ENCODE peak calls at places on chromosomes 3 and 15, in five cellular contexts. O is LNCaP clone FGC; B is cardiac fibroblast; K is naive thymus-derived CD4-positive, alpha-beta T cell; H is GM23338. F is an unnamed sample.

GRCh38 chr3:84742915-84743314 is 215.9 kb upstream of the CADM2 start:
- DNase-seq in O (no peak), B (no peak), K (no peak), H (no peak), F (no peak)

GRCh38 chr15:75836953-75837321 is 6.3 kb upstream of the UBE2Q2 start:
- DNase-seq in O (no peak), B (peak), K (no peak), H (no peak), F (peak)

GRCh38 chr3:41991399-41991798 is 29.5 kb upstream of the ULK4 start:
- DNase-seq in O (no peak), B (no peak), K (no peak), H (no peak), F (no peak)

GRCh38 chr3:52534281-52535183 is 875 bp upstream of the NT5DC2 start:
- DNase-seq in O (no peak), B (peak), K (no peak), H (peak), F (peak)

GRCh38 chr3:187783098-187783497 is 37.8 kb upstream of the BCL6 start:
- DNase-seq in O (peak), B (peak), K (no peak), H (no peak), F (peak)

GRCh38 chr3:131807822-131808221 is 227.0 kb downstream of the CPNE4 start:
- DNase-seq in O (no peak), B (no peak), K (no peak), H (no peak), F (no peak)

GRCh38 chr15:70095387-70096214 is 2.1 kb downstream of the TLE3 start:
- DNase-seq in O (no peak), B (no peak), K (peak), H (peak), F (no peak)

GRCh38 chr3:146747928-146748327 is 142.8 kb upstream of the PLSCR5 start:
- DNase-seq in O (no peak), B (peak), K (no peak), H (peak), F (peak)

GRCh38 chr3:55177749-55178148 is 249.9 kb upstream of the LRTM1 start:
- DNase-seq in O (no peak), B (peak), K (no peak), H (no peak), F (no peak)

GRCh38 chr3:49013738-49014660 is 4.4 kb downstream of the DALRD3 start:
- DNase-seq in O (no peak), B (peak), K (no peak), H (peak), F (peak)

GRCh38 chr3:173644086-173645082 is 246.8 kb downstream of the NLGN1 start:
- DNase-seq in O (no peak), B (no peak), K (no peak), H (no peak), F (no peak)

GRCh38 chr3:73502609-73503560 is 121.9 kb downstream of the PDZRN3 start:
- DNase-seq in O (no peak), B (peak), K (peak), H (peak), F (peak)

GRCh38 chr15:100373037-100373896 is 31.5 kb upstream of the ADAMTS17 start:
- DNase-seq in O (no peak), B (no peak), K (no peak), H (no peak), F (no peak)

GRCh38 chr15:85318048-85318731 is 62.2 kb upstream of the AKAP13 start:
- DNase-seq in O (no peak), B (peak), K (no peak), H (no peak), F (peak)

GRCh38 chr15:89665449-89666146 is 10.3 kb upstream of the KIF7 start:
- DNase-seq in O (no peak), B (peak), K (no peak), H (peak), F (peak)

GRCh38 chr3:99505646-99506269 is 132.6 kb upstream of the COL8A1 start:
- DNase-seq in O (no peak), B (peak), K (no peak), H (no peak), F (peak)

GRCh38 chr3:190855151-190855550 is 7.3 kb downstream of the GMNC start:
- DNase-seq in O (no peak), B (no peak), K (no peak), H (peak), F (no peak)

GRCh38 chr3:143329567-143330164 is 210.1 kb downstream of the CHST2 start:
- DNase-seq in O (no peak), B (peak), K (no peak), H (no peak), F (peak)

GRCh38 chr3:48504051-48504946 is at the start of gene SHISA5:
- DNase-seq in O (no peak), B (peak), K (peak), H (peak), F (peak)

GRCh38 chr3:56415672-56416071 is 52.6 kb downstream of the ERC2 start:
- DNase-seq in O (no peak), B (no peak), K (no peak), H (no peak), F (no peak)

GRCh38 chr15:23642413-23643044 is 5.1 kb downstream of the MAGEL2 start:
- DNase-seq in O (peak), B (peak), K (peak), H (peak), F (peak)

GRCh38 chr3:152446495-152446894 is 177.8 kb downstream of the MBNL1 start:
- DNase-seq in O (no peak), B (no peak), K (no peak), H (no peak), F (no peak)

GRCh38 chr15:77513226-77513625 is 92.5 kb downstream of the HMG20A start:
- DNase-seq in O (no peak), B (no peak), K (no peak), H (no peak), F (no peak)

GRCh38 chr3:160369784-160370183 is 29.2 kb downstream of the IFT80 start:
- DNase-seq in O (no peak), B (no peak), K (peak), H (no peak), F (no peak)

GRCh38 chr15:99613887-99614642 is 48.3 kb downstream of the MEF2A start:
- DNase-seq in O (no peak), B (peak), K (no peak), H (no peak), F (peak)

GRCh38 chr3:18062289-18063025 is 320.0 kb upstream of the TBC1D5 start:
- DNase-seq in O (no peak), B (no peak), K (no peak), H (no peak), F (no peak)

GRCh38 chr15:33234019-33234418 is 39.5 kb upstream of the FMN1 start:
- DNase-seq in O (peak), B (peak), K (peak), H (peak), F (peak)

GRCh38 chr15:49315543-49315942 is 107.5 kb upstream of the FGF7 start:
- DNase-seq in O (no peak), B (no peak), K (no peak), H (peak), F (no peak)

GRCh38 chr15:60570936-60571530 is 92.1 kb upstream of the ICE2 start:
- DNase-seq in O (no peak), B (no peak), K (peak), H (no peak), F (no peak)

DNA sequence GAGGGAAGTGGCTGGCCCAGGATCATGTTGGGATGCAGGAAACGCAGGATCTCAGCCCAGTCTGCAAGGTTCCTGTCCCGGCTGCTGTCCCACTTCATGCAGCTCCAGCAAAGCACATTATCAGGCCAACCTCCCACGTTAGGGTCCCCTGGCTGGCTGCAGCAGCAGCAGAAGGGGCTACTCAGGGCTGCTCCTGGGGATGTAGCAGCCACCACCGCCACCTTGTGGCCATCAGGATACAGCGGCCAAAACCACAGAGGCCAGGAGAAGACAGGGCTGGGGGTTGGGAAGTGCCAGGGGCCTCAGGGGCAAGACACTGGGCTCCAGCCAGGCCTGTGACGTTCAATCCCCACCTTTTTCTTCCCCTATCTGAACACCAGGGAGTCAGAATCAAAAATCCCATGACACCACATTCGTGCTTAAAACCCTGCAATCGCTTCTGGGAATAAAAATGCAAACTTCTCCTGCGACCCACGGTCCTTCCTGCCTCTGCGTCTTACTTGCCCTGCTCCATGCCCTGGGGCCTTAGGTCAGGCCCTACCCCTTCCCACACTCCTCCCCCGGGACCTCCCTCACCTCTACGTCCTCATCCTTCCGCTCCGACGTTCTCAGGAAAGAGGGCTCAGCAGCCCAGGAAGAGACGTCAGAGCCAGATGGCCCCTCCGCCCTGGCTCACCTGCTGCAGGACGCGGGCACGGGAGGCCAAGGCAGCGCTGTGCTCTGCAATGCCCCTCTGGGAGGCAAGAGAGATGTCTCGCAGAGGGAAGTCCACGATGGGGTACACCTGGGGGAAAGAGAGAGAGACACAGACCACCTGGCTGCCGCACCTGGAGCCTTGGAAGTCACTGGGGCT is 21.5 kb downstream of the SSUH2 start:
- DNase-seq in O (no peak), B (peak), K (no peak), H (peak), F (peak)
- H3K4me3 ChIP-seq in O (no peak), B (no peak), K (no peak), H (no peak), F (no peak)

DNA sequence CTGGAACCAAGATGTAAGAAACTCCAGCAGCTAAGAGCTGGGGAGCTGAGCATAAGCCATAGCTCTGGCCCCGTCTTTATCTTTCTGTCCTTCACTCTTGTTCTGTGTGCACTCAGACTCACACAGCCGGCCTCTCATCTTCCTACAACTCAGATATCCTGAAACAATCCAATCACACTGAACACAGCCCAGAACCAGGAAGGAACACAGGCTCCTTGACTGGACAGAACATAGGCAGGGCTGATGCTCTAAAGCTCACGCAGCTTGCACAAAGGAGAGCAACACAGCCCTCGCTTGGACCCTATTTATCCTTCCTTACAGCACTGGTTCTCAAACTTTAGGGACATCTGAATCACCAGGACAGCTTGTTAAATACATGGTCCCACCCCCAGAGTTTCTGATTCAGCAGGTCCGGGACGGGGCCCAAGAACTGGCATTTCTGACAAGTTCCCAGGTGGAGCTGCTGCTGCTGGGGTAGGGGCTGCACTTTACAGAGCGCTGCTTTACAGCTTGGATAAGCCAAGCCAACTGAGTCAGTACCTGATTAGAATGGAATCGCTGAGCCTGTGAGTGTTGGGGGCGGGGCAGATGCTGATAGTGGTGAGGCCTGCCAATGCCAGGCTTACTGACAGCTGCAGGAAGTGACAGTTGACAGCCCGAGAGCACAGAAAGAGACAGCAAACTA is 65.1 kb downstream of the MRPL46 start:
- DNase-seq in O (no peak), B (no peak), K (peak), H (peak), F (no peak)
- H3K4me3 ChIP-seq in O (no peak), B (no peak), K (no peak), H (no peak), F (no peak)

GRCh38 chr3:31979006-31979697 is 1.9 kb downstream of the OSBPL10 start:
- DNase-seq in O (no peak), B (no peak), K (no peak), H (no peak), F (peak)
- H3K4me3 ChIP-seq in O (no peak), B (no peak), K (no peak), H (peak), F (peak)

GRCh38 chr15:82048809-82049208 is 3.0 kb upstream of the MEX3B start:
- DNase-seq in O (no peak), B (no peak), K (no peak), H (no peak), F (no peak)

GRCh38 chr15:82046668-82047492 is 1.1 kb upstream of the MEX3B start:
- DNase-seq in O (peak), B (peak), K (peak), H (peak), F (peak)

GRCh38 chr15:82045179-82045891 is 483 bp downstream of the MEX3B start:
- DNase-seq in O (no peak), B (peak), K (peak), H (peak), F (peak)

GRCh38 chr15:82045892-82046667 is at the start of gene MEX3B:
- DNase-seq in O (peak), B (peak), K (peak), H (peak), F (peak)

GRCh38 chr15:82047493-82048446 is 2.0 kb upstream of the MEX3B start:
- DNase-seq in O (no peak), B (peak), K (no peak), H (peak), F (peak)
- H3K4me3 ChIP-seq in O (peak), B (peak), K (peak), H (peak), F (peak)

DNA sequence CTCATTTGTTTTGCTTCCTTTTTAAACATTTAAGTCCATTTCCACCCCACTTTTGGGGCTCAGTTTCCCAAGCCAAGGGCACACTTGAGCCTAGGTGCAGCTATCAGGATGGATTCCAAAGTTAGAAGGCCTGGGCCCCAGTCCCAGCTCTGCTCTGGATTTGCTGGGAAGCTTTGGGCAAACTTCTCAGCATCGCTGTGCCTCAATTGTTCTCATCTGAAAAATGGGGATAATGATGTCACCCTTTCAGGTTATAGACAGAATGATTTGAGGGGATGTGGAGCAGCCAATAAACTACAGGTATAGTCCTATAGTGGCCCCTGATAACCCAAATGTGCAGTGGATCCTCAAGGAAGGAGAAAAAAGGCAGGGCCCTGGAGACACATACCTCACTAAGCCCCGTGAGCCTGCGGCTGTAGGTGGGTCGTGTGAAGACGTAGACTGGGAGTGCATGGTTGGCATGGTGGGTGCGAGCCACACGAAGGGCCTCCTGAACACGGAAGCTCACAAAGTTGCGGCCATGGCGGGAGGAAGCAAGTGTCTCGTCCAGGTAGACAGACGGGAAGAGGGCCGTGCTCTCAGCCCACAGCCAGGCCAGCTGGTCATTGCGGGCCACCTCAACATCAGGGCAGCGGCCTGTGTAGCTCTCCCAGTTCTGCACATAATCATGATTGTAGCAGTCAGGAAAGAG is 3.2 kb downstream of the HYAL2 start:
- DNase-seq in O (no peak), B (no peak), K (no peak), H (no peak), F (no peak)
- H3K4me3 ChIP-seq in O (no peak), B (no peak), K (no peak), H (no peak), F (no peak)

DNA sequence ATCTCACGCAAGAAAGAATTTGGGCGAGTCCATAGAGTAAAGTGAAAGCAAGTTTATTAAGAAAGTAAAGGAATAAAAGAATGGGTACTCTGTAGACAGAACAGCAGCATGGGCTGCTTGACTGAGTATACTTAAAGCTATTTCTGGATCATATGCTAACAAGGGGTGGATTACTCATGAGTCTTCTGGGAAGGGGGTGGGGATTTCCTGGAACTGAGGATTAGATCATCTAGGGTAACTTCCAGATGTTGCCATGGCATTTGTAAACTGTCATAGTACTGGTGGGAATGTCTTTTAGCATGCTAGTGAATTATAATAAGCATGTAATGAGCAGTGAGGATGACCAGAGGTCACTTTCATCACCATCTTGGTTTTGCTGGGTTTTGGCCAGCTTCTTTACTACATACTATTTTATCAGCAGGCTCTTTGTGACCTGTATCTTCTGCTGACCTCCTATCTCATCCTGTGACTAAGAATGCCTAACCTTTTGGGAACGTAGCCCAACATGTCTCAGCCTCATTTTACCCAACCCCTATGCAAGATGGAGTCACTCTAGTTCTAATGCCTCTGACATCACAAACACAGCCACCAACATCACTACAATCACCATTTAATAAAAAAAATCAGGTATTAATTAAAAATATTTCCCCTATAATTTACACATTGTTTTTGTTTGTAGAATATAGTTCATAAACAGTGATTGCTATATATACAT is 890.7 kb upstream of the EPHA6 start:
- DNase-seq in O (no peak), B (peak), K (no peak), H (no peak), F (peak)
- H3K4me3 ChIP-seq in O (no peak), B (no peak), K (no peak), H (no peak), F (no peak)

DNA sequence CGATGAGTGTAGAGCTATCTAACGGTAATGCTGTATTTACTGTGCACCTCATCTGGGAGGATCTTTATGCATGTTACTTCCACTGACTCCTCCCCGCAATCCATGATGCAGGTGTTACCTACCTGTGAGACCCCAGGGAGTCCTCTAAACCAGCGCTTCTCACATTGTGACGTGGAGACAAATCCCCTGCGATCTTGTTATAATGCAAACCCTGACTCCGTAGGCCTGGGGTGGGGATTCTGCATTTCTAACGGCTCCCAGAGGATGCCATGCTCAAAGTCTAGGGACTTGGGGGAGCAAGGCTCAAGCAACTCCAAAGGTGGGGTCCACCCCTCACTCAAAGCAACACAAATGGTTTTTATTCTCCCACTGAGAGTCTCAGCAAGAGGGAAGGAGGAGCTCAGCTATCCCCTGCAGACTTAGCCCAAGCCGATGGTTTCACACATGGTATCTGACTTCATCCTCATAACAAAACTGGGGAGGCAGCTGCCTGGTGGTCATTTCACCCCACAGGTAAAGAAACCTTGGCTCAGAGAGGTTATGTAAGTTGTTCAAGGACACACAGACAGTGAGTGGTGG is 63.6 kb downstream of the PCSK6 start:
- DNase-seq in O (no peak), B (no peak), K (no peak), H (peak), F (no peak)
- H3K4me3 ChIP-seq in O (no peak), B (no peak), K (no peak), H (no peak), F (no peak)

GRCh38 chr3:195540526-195540925 is 2.6 kb downstream of the PPP1R2 start:
- DNase-seq in O (no peak), B (no peak), K (no peak), H (no peak), F (no peak)
- H3K4me3 ChIP-seq in O (no peak), B (no peak), K (peak), H (no peak), F (no peak)

GRCh38 chr3:127214990-127215389 is 22.1 kb downstream of the PRR23E start:
- DNase-seq in O (no peak), B (no peak), K (no peak), H (no peak), F (no peak)

GRCh38 chr3:127216415-127217261 is 23.7 kb downstream of the PRR23E start:
- DNase-seq in O (no peak), B (no peak), K (no peak), H (no peak), F (no peak)

GRCh38 chr3:127213381-127213918 is 20.5 kb downstream of the PRR23E start:
- DNase-seq in O (no peak), B (no peak), K (no peak), H (no peak), F (no peak)

GRCh38 chr3:127217594-127218456 is 24.9 kb downstream of the PRR23E start:
- DNase-seq in O (no peak), B (peak), K (no peak), H (no peak), F (no peak)

GRCh38 chr3:127215714-127216414 is 22.9 kb downstream of the PRR23E start:
- DNase-seq in O (no peak), B (no peak), K (no peak), H (no peak), F (no peak)
- H3K4me3 ChIP-seq in O (no peak), B (no peak), K (no peak), H (no peak), F (no peak)